ENCODE peak calls at places on chromosomes 7 and 10, in nine cellular contexts. One of them, this sample, is unnamed. For H3K36me3 and H3K4me1, the result is how much of the 10 kb centered on the place peaks cover.

GRCh38 chr7:151017370-151017952 is 6.8 kb downstream of the ATG9B start:
- DNase-seq in fibroblast of lung: no peak
- DNase-seq in endothelial cell of umbilical vein: no peak
- DNase-seq in CD8-positive, alpha-beta T cell: no peak
- DNase-seq in right atrium auricular region: no peak
- DNase-seq in cardiac muscle cell: no peak
- DNase-seq in hepatocyte: no peak
- DNase-seq in lung: no peak
- DNase-seq in HAP-1: no peak
- DNase-seq in this sample: no peak

GRCh38 chr7:278081-278480 is 11.9 kb upstream of the FOXL3 start:
- DNase-seq in fibroblast of lung: no peak
- DNase-seq in endothelial cell of umbilical vein: no peak
- DNase-seq in CD8-positive, alpha-beta T cell: no peak
- DNase-seq in right atrium auricular region: no peak
- DNase-seq in cardiac muscle cell: no peak
- DNase-seq in hepatocyte: no peak
- DNase-seq in lung: no peak
- DNase-seq in HAP-1: no peak
- DNase-seq in this sample: no peak

GRCh38 chr7:159022238-159022993 is 122.3 kb downstream of the VIPR2 start:
- DNase-seq in fibroblast of lung: no peak
- DNase-seq in endothelial cell of umbilical vein: no peak
- DNase-seq in CD8-positive, alpha-beta T cell: no peak
- DNase-seq in right atrium auricular region: no peak
- DNase-seq in cardiac muscle cell: no peak
- DNase-seq in hepatocyte: peak
- DNase-seq in lung: no peak
- DNase-seq in HAP-1: no peak
- DNase-seq in this sample: no peak

GRCh38 chr7:73520673-73521635 is 1.1 kb downstream of the BAZ1B start:
- DNase-seq in fibroblast of lung: peak
- DNase-seq in endothelial cell of umbilical vein: peak
- DNase-seq in CD8-positive, alpha-beta T cell: no peak
- DNase-seq in right atrium auricular region: no peak
- DNase-seq in cardiac muscle cell: peak
- DNase-seq in hepatocyte: peak
- DNase-seq in lung: no peak
- DNase-seq in HAP-1: peak
- DNase-seq in this sample: no peak

GRCh38 chr10:46240684-46241565 is 45.9 kb upstream of the ANTXRL start:
- DNase-seq in fibroblast of lung: no peak
- DNase-seq in endothelial cell of umbilical vein: no peak
- DNase-seq in CD8-positive, alpha-beta T cell: peak
- DNase-seq in right atrium auricular region: peak
- DNase-seq in cardiac muscle cell: no peak
- DNase-seq in hepatocyte: no peak
- DNase-seq in lung: peak
- DNase-seq in HAP-1: no peak
- DNase-seq in this sample: no peak

GRCh38 chr10:86535057-86535882 is 13.7 kb upstream of the WAPL start:
- DNase-seq in fibroblast of lung: peak
- DNase-seq in endothelial cell of umbilical vein: peak
- DNase-seq in CD8-positive, alpha-beta T cell: peak
- DNase-seq in right atrium auricular region: peak
- DNase-seq in cardiac muscle cell: peak
- DNase-seq in hepatocyte: peak
- DNase-seq in lung: peak
- DNase-seq in HAP-1: no peak
- DNase-seq in this sample: no peak

GRCh38 chr7:129664029-129665012 is 52.8 kb downstream of the NRF1 start:
- DNase-seq in fibroblast of lung: peak
- DNase-seq in endothelial cell of umbilical vein: peak
- DNase-seq in CD8-positive, alpha-beta T cell: no peak
- DNase-seq in right atrium auricular region: no peak
- DNase-seq in cardiac muscle cell: peak
- DNase-seq in hepatocyte: peak
- DNase-seq in lung: no peak
- DNase-seq in HAP-1: no peak
- DNase-seq in this sample: no peak

GRCh38 chr10:201328-201771 is 66.1 kb downstream of the ZMYND11 start:
- DNase-seq in fibroblast of lung: peak
- DNase-seq in endothelial cell of umbilical vein: peak
- DNase-seq in CD8-positive, alpha-beta T cell: no peak
- DNase-seq in right atrium auricular region: no peak
- DNase-seq in cardiac muscle cell: no peak
- DNase-seq in hepatocyte: no peak
- DNase-seq in lung: no peak
- DNase-seq in HAP-1: no peak
- DNase-seq in this sample: no peak

GRCh38 chr7:29194206-29194593 is 375 bp upstream of the CHN2 start:
- DNase-seq in fibroblast of lung: peak
- DNase-seq in endothelial cell of umbilical vein: no peak
- DNase-seq in CD8-positive, alpha-beta T cell: no peak
- DNase-seq in right atrium auricular region: no peak
- DNase-seq in cardiac muscle cell: peak
- DNase-seq in hepatocyte: peak
- DNase-seq in lung: no peak
- DNase-seq in HAP-1: peak
- DNase-seq in this sample: peak

GRCh38 chr7:40717242-40717641 is 582.4 kb downstream of the SUGCT start:
- DNase-seq in fibroblast of lung: peak
- DNase-seq in endothelial cell of umbilical vein: peak
- DNase-seq in CD8-positive, alpha-beta T cell: no peak
- DNase-seq in right atrium auricular region: peak
- DNase-seq in cardiac muscle cell: peak
- DNase-seq in hepatocyte: peak
- DNase-seq in lung: peak
- DNase-seq in HAP-1: peak
- DNase-seq in this sample: peak

GRCh38 chr10:4241724-4242345 is 456.8 kb upstream of the KLF6 start:
- DNase-seq in fibroblast of lung: peak
- DNase-seq in endothelial cell of umbilical vein: peak
- DNase-seq in CD8-positive, alpha-beta T cell: no peak
- DNase-seq in right atrium auricular region: no peak
- DNase-seq in cardiac muscle cell: peak
- DNase-seq in hepatocyte: peak
- DNase-seq in lung: no peak
- DNase-seq in HAP-1: no peak
- DNase-seq in this sample: no peak

GRCh38 chr10:32163076-32163773 is 107.0 kb upstream of the KIF5B start:
- DNase-seq in fibroblast of lung: peak
- DNase-seq in endothelial cell of umbilical vein: no peak
- DNase-seq in CD8-positive, alpha-beta T cell: no peak
- DNase-seq in right atrium auricular region: no peak
- DNase-seq in cardiac muscle cell: no peak
- DNase-seq in hepatocyte: no peak
- DNase-seq in lung: no peak
- DNase-seq in HAP-1: no peak
- DNase-seq in this sample: no peak

GRCh38 chr10:14009315-14010082 is 321.2 kb downstream of the FRMD4A start:
- DNase-seq in fibroblast of lung: peak
- DNase-seq in endothelial cell of umbilical vein: peak
- DNase-seq in CD8-positive, alpha-beta T cell: peak
- DNase-seq in right atrium auricular region: no peak
- DNase-seq in cardiac muscle cell: no peak
- DNase-seq in hepatocyte: peak
- DNase-seq in lung: no peak
- DNase-seq in HAP-1: no peak
- DNase-seq in this sample: no peak

GRCh38 chr7:28654111-28654510 is 241.8 kb downstream of the CREB5 start:
- DNase-seq in fibroblast of lung: no peak
- DNase-seq in endothelial cell of umbilical vein: no peak
- DNase-seq in CD8-positive, alpha-beta T cell: no peak
- DNase-seq in right atrium auricular region: no peak
- DNase-seq in cardiac muscle cell: no peak
- DNase-seq in hepatocyte: no peak
- DNase-seq in lung: no peak
- DNase-seq in HAP-1: no peak
- DNase-seq in this sample: no peak

GRCh38 chr10:114565066-114565465 is 93.0 kb downstream of the ABLIM1 start:
- DNase-seq in fibroblast of lung: peak
- DNase-seq in endothelial cell of umbilical vein: no peak
- DNase-seq in CD8-positive, alpha-beta T cell: no peak
- DNase-seq in right atrium auricular region: no peak
- DNase-seq in cardiac muscle cell: no peak
- DNase-seq in hepatocyte: no peak
- DNase-seq in lung: no peak
- DNase-seq in HAP-1: no peak
- DNase-seq in this sample: no peak

GRCh38 chr7:127582361-127582760 is 3.0 kb downstream of the GCC1 start:
- DNase-seq in fibroblast of lung: peak
- DNase-seq in endothelial cell of umbilical vein: no peak
- DNase-seq in CD8-positive, alpha-beta T cell: no peak
- DNase-seq in right atrium auricular region: no peak
- DNase-seq in cardiac muscle cell: no peak
- DNase-seq in hepatocyte: no peak
- DNase-seq in lung: no peak
- DNase-seq in HAP-1: no peak
- DNase-seq in this sample: peak

GRCh38 chr7:105963038-105963667 is at the start of gene CDHR3:
- DNase-seq in fibroblast of lung: no peak
- DNase-seq in endothelial cell of umbilical vein: no peak
- DNase-seq in CD8-positive, alpha-beta T cell: no peak
- DNase-seq in right atrium auricular region: no peak
- DNase-seq in cardiac muscle cell: no peak
- DNase-seq in hepatocyte: peak
- DNase-seq in lung: peak
- DNase-seq in HAP-1: no peak
- DNase-seq in this sample: no peak

GRCh38 chr7:154854836-154855235 is 148.1 kb downstream of the PAXIP1 start:
- DNase-seq in fibroblast of lung: no peak
- DNase-seq in endothelial cell of umbilical vein: no peak
- DNase-seq in CD8-positive, alpha-beta T cell: no peak
- DNase-seq in right atrium auricular region: no peak
- DNase-seq in cardiac muscle cell: no peak
- DNase-seq in hepatocyte: no peak
- DNase-seq in lung: no peak
- DNase-seq in HAP-1: no peak
- DNase-seq in this sample: no peak

GRCh38 chr7:49398730-49399129 is 374.7 kb upstream of the VWC2 start:
- DNase-seq in fibroblast of lung: peak
- DNase-seq in endothelial cell of umbilical vein: no peak
- DNase-seq in CD8-positive, alpha-beta T cell: no peak
- DNase-seq in right atrium auricular region: no peak
- DNase-seq in cardiac muscle cell: no peak
- DNase-seq in hepatocyte: no peak
- DNase-seq in lung: no peak
- DNase-seq in HAP-1: no peak
- DNase-seq in this sample: no peak

GRCh38 chr7:148789228-148789627 is 90.5 kb downstream of the CUL1 start:
- DNase-seq in fibroblast of lung: no peak
- DNase-seq in endothelial cell of umbilical vein: no peak
- DNase-seq in CD8-positive, alpha-beta T cell: no peak
- DNase-seq in right atrium auricular region: no peak
- DNase-seq in cardiac muscle cell: no peak
- DNase-seq in hepatocyte: no peak
- DNase-seq in lung: no peak
- DNase-seq in HAP-1: no peak
- DNase-seq in this sample: no peak
- H3K36me3 ChIP-seq in fibroblast of lung: under half
- H3K36me3 ChIP-seq in endothelial cell of umbilical vein: under half
- H3K36me3 ChIP-seq in CD8-positive, alpha-beta T cell: under half
- H3K36me3 ChIP-seq in right atrium auricular region: half or more
- H3K36me3 ChIP-seq in cardiac muscle cell: half or more
- H3K36me3 ChIP-seq in hepatocyte: under half
- H3K36me3 ChIP-seq in lung: under half
- H3K36me3 ChIP-seq in HAP-1: half or more
- H3K36me3 ChIP-seq in this sample: half or more

GRCh38 chr7:70710011-70710480 is 421.9 kb upstream of the GALNT17 start:
- DNase-seq in fibroblast of lung: peak
- DNase-seq in endothelial cell of umbilical vein: no peak
- DNase-seq in CD8-positive, alpha-beta T cell: no peak
- DNase-seq in right atrium auricular region: no peak
- DNase-seq in cardiac muscle cell: no peak
- DNase-seq in hepatocyte: peak
- DNase-seq in lung: no peak
- DNase-seq in HAP-1: no peak
- DNase-seq in this sample: no peak
- H3K4me1 ChIP-seq in fibroblast of lung: under half
- H3K4me1 ChIP-seq in endothelial cell of umbilical vein: under half
- H3K4me1 ChIP-seq in CD8-positive, alpha-beta T cell: under half
- H3K4me1 ChIP-seq in right atrium auricular region: under half
- H3K4me1 ChIP-seq in cardiac muscle cell: under half
- H3K4me1 ChIP-seq in hepatocyte: under half
- H3K4me1 ChIP-seq in lung: under half
- H3K4me1 ChIP-seq in HAP-1: under half
- H3K4me1 ChIP-seq in this sample: under half

GRCh38 chr7:26166681-26167266 is 14.8 kb downstream of the NFE2L3 start:
- DNase-seq in fibroblast of lung: no peak
- DNase-seq in endothelial cell of umbilical vein: no peak
- DNase-seq in CD8-positive, alpha-beta T cell: no peak
- DNase-seq in right atrium auricular region: no peak
- DNase-seq in cardiac muscle cell: no peak
- DNase-seq in hepatocyte: no peak
- DNase-seq in lung: no peak
- DNase-seq in HAP-1: no peak
- DNase-seq in this sample: no peak

GRCh38 chr7:26167293-26167934 is 15.4 kb downstream of the NFE2L3 start:
- DNase-seq in fibroblast of lung: no peak
- DNase-seq in endothelial cell of umbilical vein: no peak
- DNase-seq in CD8-positive, alpha-beta T cell: no peak
- DNase-seq in right atrium auricular region: no peak
- DNase-seq in cardiac muscle cell: no peak
- DNase-seq in hepatocyte: no peak
- DNase-seq in lung: no peak
- DNase-seq in HAP-1: no peak
- DNase-seq in this sample: no peak

GRCh38 chr7:26168458-26169023 is 16.5 kb downstream of the NFE2L3 start:
- DNase-seq in fibroblast of lung: no peak
- DNase-seq in endothelial cell of umbilical vein: no peak
- DNase-seq in CD8-positive, alpha-beta T cell: no peak
- DNase-seq in right atrium auricular region: no peak
- DNase-seq in cardiac muscle cell: no peak
- DNase-seq in hepatocyte: no peak
- DNase-seq in lung: no peak
- DNase-seq in HAP-1: no peak
- DNase-seq in this sample: no peak

GRCh38 chr7:26169271-26169670 is 17.3 kb downstream of the NFE2L3 start:
- DNase-seq in fibroblast of lung: no peak
- DNase-seq in endothelial cell of umbilical vein: no peak
- DNase-seq in CD8-positive, alpha-beta T cell: no peak
- DNase-seq in right atrium auricular region: no peak
- DNase-seq in cardiac muscle cell: no peak
- DNase-seq in hepatocyte: no peak
- DNase-seq in lung: no peak
- DNase-seq in HAP-1: no peak
- DNase-seq in this sample: no peak

GRCh38 chr7:26165950-26166680 is 14.1 kb downstream of the NFE2L3 start:
- DNase-seq in fibroblast of lung: no peak
- DNase-seq in endothelial cell of umbilical vein: no peak
- DNase-seq in CD8-positive, alpha-beta T cell: no peak
- DNase-seq in right atrium auricular region: no peak
- DNase-seq in cardiac muscle cell: no peak
- DNase-seq in hepatocyte: no peak
- DNase-seq in lung: no peak
- DNase-seq in HAP-1: no peak
- DNase-seq in this sample: no peak
- H3K4me3 ChIP-seq in fibroblast of lung: no peak
- H3K4me3 ChIP-seq in endothelial cell of umbilical vein: no peak
- H3K4me3 ChIP-seq in CD8-positive, alpha-beta T cell: no peak
- H3K4me3 ChIP-seq in right atrium auricular region: no peak
- H3K4me3 ChIP-seq in cardiac muscle cell: no peak
- H3K4me3 ChIP-seq in hepatocyte: no peak
- H3K4me3 ChIP-seq in lung: no peak
- H3K4me3 ChIP-seq in HAP-1: no peak
- H3K4me3 ChIP-seq in this sample: no peak

GRCh38 chr10:70223728-70224127 is 9.5 kb downstream of the PPA1 start:
- DNase-seq in fibroblast of lung: peak
- DNase-seq in endothelial cell of umbilical vein: no peak
- DNase-seq in CD8-positive, alpha-beta T cell: no peak
- DNase-seq in right atrium auricular region: no peak
- DNase-seq in cardiac muscle cell: no peak
- DNase-seq in hepatocyte: no peak
- DNase-seq in lung: no peak
- DNase-seq in HAP-1: no peak
- DNase-seq in this sample: no peak
- H3K36me3 ChIP-seq in fibroblast of lung: under half
- H3K36me3 ChIP-seq in endothelial cell of umbilical vein: under half
- H3K36me3 ChIP-seq in CD8-positive, alpha-beta T cell: under half
- H3K36me3 ChIP-seq in right atrium auricular region: under half
- H3K36me3 ChIP-seq in cardiac muscle cell: under half
- H3K36me3 ChIP-seq in hepatocyte: under half
- H3K36me3 ChIP-seq in lung: under half
- H3K36me3 ChIP-seq in HAP-1: under half
- H3K36me3 ChIP-seq in this sample: under half

This sample was measured in BE2C.